ENCODE peak calls at places on chromosomes 7 and 10, in ten cellular contexts. X, Q, A, H, Z, B, J, K, E and P are unnamed samples. For H3K27me3, the result is how much of the 10 kb centered on the place peaks cover.

GRCh38 chr10:106757521-106757920 is 407.0 kb downstream of the SORCS1 start:
- DNase-seq in E (no peak), H (no peak), B (no peak), Q (no peak), X (no peak), J (no peak), A (no peak), K (no peak), Z (no peak), P (no peak)

GRCh38 chr7:16431646-16432424 is 10.5 kb upstream of the CRPPA start:
- DNase-seq in H (no peak), Q (no peak), B (no peak), Z (no peak), K (peak), J (no peak), X (peak), E (peak), A (peak), P (no peak)

GRCh38 chr10:76902949-76903348 is 734.7 kb downstream of the KCNMA1 start:
- DNase-seq in X (no peak), A (peak), K (peak), J (no peak), H (peak), E (no peak), B (peak), Z (no peak), Q (no peak), P (no peak)

GRCh38 chr7:114085592-114086490 is 167.0 kb upstream of the PPP1R3A start:
- DNase-seq in A (peak), K (peak), Z (peak), E (no peak), X (peak), B (peak), H (peak), J (peak), Q (no peak), P (peak)

GRCh38 chr10:74910604-74911355 is 84.4 kb downstream of the KAT6B start:
- DNase-seq in K (no peak), E (no peak), A (no peak), Z (no peak), Q (no peak), J (no peak), X (no peak), B (no peak), H (no peak), P (no peak)

GRCh38 chr7:32279500-32279899 is 209.3 kb upstream of the PDE1C start:
- DNase-seq in Z (no peak), Q (no peak), J (no peak), X (no peak), H (no peak), K (no peak), B (no peak), E (no peak), A (no peak), P (no peak)

GRCh38 chr10:114855776-114856543 is 34.4 kb downstream of the FHIP2A start:
- DNase-seq in B (no peak), Q (no peak), J (no peak), A (no peak), Z (no peak), X (no peak), H (no peak), K (no peak), E (no peak), P (no peak)

GRCh38 chr10:16896993-16897392 is 79.8 kb upstream of the RSU1 start:
- DNase-seq in K (no peak), Z (no peak), J (no peak), B (no peak), X (no peak), A (no peak), H (no peak), E (no peak), Q (no peak), P (no peak)

GRCh38 chr10:132094581-132095234 is 29.0 kb downstream of the JAKMIP3 start:
- DNase-seq in J (no peak), A (peak), E (no peak), Q (no peak), X (no peak), K (no peak), B (no peak), Z (no peak), H (no peak), P (no peak)

GRCh38 chr7:150631084-150631824 is 931 bp downstream of the GIMAP6 start:
- DNase-seq in J (peak), Q (no peak), B (no peak), H (peak), Z (no peak), K (no peak), X (no peak), A (no peak), E (peak), P (no peak)

GRCh38 chr10:17232276-17232987 is 4.4 kb downstream of the VIM start:
- DNase-seq in J (no peak), K (no peak), Q (no peak), A (no peak), X (peak), Z (no peak), H (no peak), E (no peak), B (no peak), P (no peak)

GRCh38 chr10:133249975-133250754 is 12.5 kb downstream of the VENTX start:
- DNase-seq in E (no peak), H (no peak), X (no peak), B (no peak), Q (no peak), K (no peak), J (no peak), Z (no peak), A (no peak), P (no peak)

GRCh38 chr10:8815969-8816368 is 761.5 kb downstream of the GATA3 start:
- DNase-seq in Z (no peak), B (no peak), Q (no peak), A (no peak), H (no peak), E (no peak), K (no peak), J (no peak), X (no peak), P (no peak)

GRCh38 chr7:90629306-90629918 is 33.3 kb downstream of the CDK14 start:
- DNase-seq in Z (no peak), E (no peak), X (peak), Q (no peak), J (no peak), A (no peak), H (no peak), K (peak), B (no peak), P (no peak)

GRCh38 chr7:44122529-44122928 is 819 bp downstream of the POLD2 start:
- DNase-seq in Z (no peak), E (no peak), B (no peak), H (no peak), X (no peak), Q (no peak), K (no peak), J (peak), A (no peak), P (no peak)

GRCh38 chr7:116499168-116500070 is at the start of gene CAV2:
- DNase-seq in A (peak), J (peak), X (peak), H (peak), Q (no peak), K (peak), Z (peak), E (no peak), B (peak), P (no peak)

GRCh38 chr7:121447939-121448338 is 51.8 kb upstream of the FAM3C start:
- DNase-seq in Q (no peak), B (no peak), X (no peak), K (no peak), E (no peak), H (no peak), A (no peak), J (no peak), Z (no peak), P (no peak)

GRCh38 chr10:72175166-72175565 is 40.6 kb upstream of the ANAPC16 start:
- DNase-seq in K (no peak), Z (no peak), A (no peak), X (peak), Q (no peak), H (no peak), E (no peak), B (no peak), J (no peak), P (no peak)

GRCh38 chr10:15836797-15837196 is 23.5 kb downstream of the MINDY3 start:
- DNase-seq in E (no peak), A (no peak), Q (no peak), X (no peak), B (no peak), K (no peak), Z (no peak), J (no peak), H (no peak), P (no peak)

GRCh38 chr7:33040803-33041516 is 21.6 kb downstream of the NT5C3A start:
- DNase-seq in Z (no peak), A (no peak), B (no peak), X (peak), J (no peak), Q (peak), E (peak), H (no peak), K (no peak), P (peak)

GRCh38 chr10:104088239-104088638 is 2.6 kb upstream of the COL17A1 start:
- DNase-seq in Q (no peak), A (no peak), Z (no peak), X (no peak), B (no peak), E (no peak), K (no peak), H (no peak), J (no peak), P (no peak)

GRCh38 chr10:104337527-104337984 is 709 bp downstream of the ITPRIP start:
- DNase-seq in B (peak), Q (no peak), X (peak), A (no peak), K (no peak), Z (no peak), H (peak), E (no peak), J (peak), P (no peak)

GRCh38 chr7:150668977-150669376 is 16.5 kb upstream of the GIMAP2 start:
- DNase-seq in H (no peak), J (no peak), E (no peak), A (no peak), B (no peak), K (no peak), X (no peak), Q (no peak), Z (no peak), P (no peak)

GRCh38 chr7:50629238-50629901 is 64.2 kb upstream of the DDC start:
- DNase-seq in Q (no peak), H (no peak), A (peak), J (no peak), X (no peak), K (no peak), Z (no peak), B (no peak), E (no peak), P (no peak)

GRCh38 chr7:98133181-98133580 is 26.5 kb downstream of the LMTK2 start:
- DNase-seq in Q (no peak), E (peak), A (no peak), H (no peak), B (no peak), J (no peak), X (peak), K (no peak), Z (no peak), P (no peak)

GRCh38 chr7:111873963-111874693 is 311.8 kb upstream of the IMMP2L start:
- DNase-seq in X (no peak), Q (no peak), K (no peak), J (no peak), Z (no peak), B (no peak), E (no peak), A (peak), H (no peak), P (no peak)

GRCh38 chr10:77909755-77910375 is 16.7 kb downstream of the DLG5 start:
- DNase-seq in K (no peak), J (no peak), E (no peak), X (no peak), A (no peak), Z (no peak), Q (no peak), B (peak), H (no peak), P (no peak)

GRCh38 chr10:43287056-43288007 is 20.5 kb upstream of the RASGEF1A start:
- DNase-seq in H (peak), Q (no peak), Z (no peak), X (peak), A (peak), B (no peak), J (peak), K (peak), E (no peak), P (peak)

GRCh38 chr10:125247576-125247975 is 87.2 kb upstream of the CTBP2 start:
- DNase-seq in J (no peak), H (no peak), K (no peak), E (no peak), A (peak), X (no peak), Z (no peak), B (no peak), Q (no peak), P (no peak)

GRCh38 chr10:44974082-44974627 is 4.5 kb downstream of the DEPP1 start:
- DNase-seq in B (peak), Z (no peak), K (no peak), J (peak), E (no peak), H (no peak), Q (no peak), A (no peak), X (no peak), P (no peak)

GRCh38 chr7:29254663-29255062 is 60.1 kb downstream of the CHN2 start:
- DNase-seq in X (no peak), H (no peak), J (no peak), E (no peak), A (no peak), B (no peak), Q (no peak), K (no peak), Z (no peak), P (no peak)

GRCh38 chr10:69786791-69787190 is 14.9 kb upstream of the COL13A1 start:
- DNase-seq in J (no peak), E (no peak), A (peak), Q (no peak), H (no peak), Z (no peak), K (no peak), X (peak), B (no peak), P (no peak)

GRCh38 chr7:27251513-27252306 is 9.1 kb downstream of the EVX1 start:
- DNase-seq in K (no peak), X (no peak), H (no peak), Z (no peak), E (no peak), B (no peak), A (peak), J (no peak), Q (no peak), P (no peak)

GRCh38 chr7:27251136-27251512 is 8.5 kb downstream of the EVX1 start:
- DNase-seq in Q (no peak), J (no peak), E (no peak), A (no peak), B (no peak), H (no peak), X (no peak), K (no peak), Z (no peak), P (no peak)

GRCh38 chr7:27248911-27249723 is 6.5 kb downstream of the EVX1 start:
- DNase-seq in Q (no peak), X (no peak), A (no peak), E (no peak), K (no peak), J (no peak), B (no peak), Z (no peak), H (no peak), P (no peak)

GRCh38 chr7:27248427-27248806 is 5.8 kb downstream of the EVX1 start:
- DNase-seq in X (no peak), Q (no peak), H (no peak), E (no peak), B (no peak), J (no peak), K (no peak), Z (no peak), A (no peak), P (no peak)

GRCh38 chr7:27249724-27250636 is 7.4 kb downstream of the EVX1 start:
- DNase-seq in H (no peak), E (no peak), J (no peak), Q (no peak), B (no peak), K (no peak), X (no peak), Z (no peak), A (no peak), P (no peak)
- H3K27me3 ChIP-seq in H (half or more), E (half or more), J (half or more), Q (half or more), B (under half), K (under half), X (under half), Z (under half), A (half or more), P (half or more)

GRCh38 chr7:151882734-151883133 is 5.8 kb upstream of the PRKAG2 start:
- DNase-seq in Q (no peak), E (no peak), K (no peak), H (no peak), A (no peak), X (no peak), B (no peak), J (no peak), Z (no peak), P (no peak)

GRCh38 chr7:151877911-151878835 is 1.3 kb upstream of the PRKAG2 start:
- DNase-seq in Z (no peak), E (no peak), K (no peak), A (no peak), Q (no peak), J (peak), H (peak), B (peak), X (no peak), P (no peak)

GRCh38 chr7:151883872-151884271 is 7.0 kb upstream of the PRKAG2 start:
- DNase-seq in A (no peak), Z (no peak), H (no peak), Q (no peak), K (no peak), E (no peak), J (peak), B (no peak), X (no peak), P (no peak)

GRCh38 chr7:151876899-151877777 is at the start of gene PRKAG2:
- DNase-seq in X (peak), Z (no peak), Q (peak), J (peak), E (peak), K (no peak), B (peak), A (peak), H (peak), P (no peak)

DNA sequence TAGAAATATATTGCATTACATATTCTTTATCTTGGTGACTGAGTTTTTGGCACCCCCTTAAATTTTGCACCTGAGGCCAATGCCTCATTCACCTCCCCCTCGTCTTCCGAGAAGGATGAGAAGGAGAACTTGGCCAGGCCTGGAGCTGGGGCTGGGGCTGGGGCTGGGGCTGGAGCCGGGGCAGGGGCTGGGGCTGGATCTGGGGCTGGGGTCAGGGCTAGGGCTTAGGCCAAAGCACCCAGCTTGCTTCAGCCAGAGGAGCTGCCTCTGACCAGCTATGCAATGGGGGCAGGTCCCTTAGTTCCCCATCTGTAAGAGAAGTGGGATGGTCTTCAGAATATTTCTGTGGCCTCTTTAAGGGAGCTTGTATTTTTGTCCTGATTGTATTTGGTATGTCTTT is 3.8 kb upstream of the PRKAG2 start:
- DNase-seq in H (no peak), B (no peak), Z (no peak), X (no peak), A (no peak), K (no peak), J (peak), E (no peak), Q (no peak), P (no peak)
- H3K27me3 ChIP-seq in H (under half), B (under half), Z (under half), X (under half), A (half or more), K (under half), J (under half), E (under half), Q (under half), P (under half)

GRCh38 chr10:22443200-22443881 is 98.0 kb downstream of the SPAG6 start:
- DNase-seq in Z (no peak), B (no peak), Q (no peak), H (no peak), K (no peak), J (no peak), E (no peak), X (no peak), A (no peak), P (no peak)

GRCh38 chr10:22445460-22445859 is 100.2 kb downstream of the SPAG6 start:
- DNase-seq in B (no peak), X (no peak), J (no peak), Q (no peak), A (no peak), H (no peak), E (no peak), K (no peak), Z (no peak), P (no peak)

GRCh38 chr10:22442063-22442462 is 96.8 kb downstream of the SPAG6 start:
- DNase-seq in H (no peak), Q (no peak), J (no peak), Z (no peak), X (no peak), B (no peak), A (no peak), E (no peak), K (no peak), P (no peak)

GRCh38 chr10:22444219-22444788 is 99.0 kb downstream of the SPAG6 start:
- DNase-seq in Q (no peak), X (no peak), H (no peak), A (no peak), J (no peak), K (no peak), E (no peak), B (no peak), Z (no peak), P (no peak)

GRCh38 chr10:22442468-22442867 is 97.2 kb downstream of the SPAG6 start:
- DNase-seq in H (no peak), J (no peak), B (no peak), K (no peak), A (no peak), X (no peak), Z (no peak), E (no peak), Q (no peak), P (no peak)
- H3K27me3 ChIP-seq in H (under half), J (under half), B (under half), K (under half), A (half or more), X (under half), Z (under half), E (under half), Q (under half), P (under half)

GRCh38 chr7:155455776-155456516 is 2.0 kb upstream of the EN2 start:
- DNase-seq in A (peak), Q (no peak), X (no peak), E (no peak), K (no peak), B (no peak), Z (no peak), J (peak), H (no peak), P (no peak)

GRCh38 chr7:155456772-155457543 is 971 bp upstream of the EN2 start:
- DNase-seq in Q (no peak), K (no peak), H (no peak), A (peak), J (peak), E (no peak), Z (no peak), X (no peak), B (peak), P (no peak)

GRCh38 chr7:155455132-155455693 is 2.7 kb upstream of the EN2 start:
- DNase-seq in J (peak), H (no peak), B (no peak), X (no peak), Q (no peak), E (no peak), K (no peak), A (peak), Z (no peak), P (no peak)

GRCh38 chr7:155457544-155458316 is at the start of gene EN2:
- DNase-seq in J (no peak), B (no peak), H (no peak), Q (no peak), E (no peak), K (no peak), A (peak), X (no peak), Z (no peak), P (no peak)

GRCh38 chr7:155456517-155456771 is 1.5 kb upstream of the EN2 start:
- DNase-seq in A (no peak), K (no peak), X (no peak), Q (no peak), E (no peak), Z (no peak), B (no peak), J (no peak), H (no peak), P (no peak)
- H3K27me3 ChIP-seq in A (half or more), K (under half), X (half or more), Q (half or more), E (under half), Z (under half), B (under half), J (half or more), H (half or more), P (half or more)

GRCh38 chr7:23396222-23396621 is 74.1 kb downstream of the IGF2BP3 start:
- DNase-seq in X (no peak), H (no peak), B (no peak), K (no peak), A (no peak), Z (no peak), Q (no peak), J (no peak), E (no peak), P (no peak)

GRCh38 chr7:23389701-23390100 is 80.6 kb downstream of the IGF2BP3 start:
- DNase-seq in Z (no peak), H (no peak), E (no peak), B (no peak), X (no peak), J (no peak), K (no peak), Q (no peak), A (no peak), P (no peak)

GRCh38 chr7:23397241-23397640 is 73.0 kb downstream of the IGF2BP3 start:
- DNase-seq in J (no peak), Z (no peak), Q (no peak), A (peak), H (no peak), K (no peak), B (no peak), E (no peak), X (no peak), P (no peak)

GRCh38 chr7:23393636-23394035 is 76.7 kb downstream of the IGF2BP3 start:
- DNase-seq in A (no peak), Z (no peak), K (no peak), Q (no peak), B (no peak), E (no peak), J (no peak), X (no peak), H (no peak), P (no peak)

GRCh38 chr7:23394828-23395227 is 75.5 kb downstream of the IGF2BP3 start:
- DNase-seq in A (no peak), B (no peak), E (no peak), Z (no peak), Q (no peak), K (no peak), J (no peak), X (no peak), H (no peak), P (no peak)
- H3K27me3 ChIP-seq in A (under half), B (under half), E (under half), Z (under half), Q (under half), K (under half), J (under half), X (under half), H (under half), P (under half)